ENCODE peak calls at places on chromosomes 6 and 20, in ten cellular contexts. C is CD8-positive, alpha-beta T cell; P is neural progenitor cell; F is left lung; D is transverse colon; S is Peyer's patch; N is foreskin keratinocyte; A is ovary; V is upper lobe of right lung; Z is tibial artery. K is an unnamed sample.

GRCh38 chr20:45880988-45881788 is at the start of gene ZSWIM1:
- DNase-seq in A (peak; percentile 99), C (peak; percentile 96), V (peak; percentile 99), D (peak; percentile 100), P (peak; percentile 98), S (peak; percentile 99), F (peak; percentile 99), N (peak; percentile 96), Z (peak; percentile 100), K (peak; percentile 100)

GRCh38 chr6:149166324-149166723 is 151.2 kb upstream of the TAB2 start:
- DNase-seq in Z (no peak), F (no peak), S (no peak), V (no peak), D (no peak), C (no peak), A (no peak), N (no peak), P (peak; percentile 43), K (no peak)

GRCh38 chr6:168875811-168876576 is 377.7 kb downstream of the THBS2 start:
- DNase-seq in N (no peak), V (no peak), A (no peak), C (no peak), F (no peak), S (no peak), P (no peak), Z (no peak), D (no peak), K (no peak)

GRCh38 chr6:39876111-39876510 is 58.2 kb downstream of the MOCS1 start:
- DNase-seq in V (no peak), F (no peak), A (no peak), Z (no peak), C (no peak), P (no peak), D (no peak), N (no peak), S (no peak), K (no peak)

GRCh38 chr20:33663161-33664084 is 1.3 kb downstream of the C20orf144 start:
- DNase-seq in P (peak; percentile 94), V (peak; percentile 95), D (peak; percentile 89), C (peak; percentile 57), N (peak; percentile 35), Z (peak; percentile 67), S (peak; percentile 84), A (peak; percentile 83), F (peak; percentile 89), K (peak; percentile 58)

GRCh38 chr6:109934293-109934692 is 43.8 kb upstream of the GPR6 start:
- DNase-seq in V (no peak), Z (no peak), A (no peak), P (no peak), S (no peak), F (no peak), D (no peak), N (no peak), C (no peak), K (no peak)

GRCh38 chr6:155544677-155545076 is 89.0 kb upstream of the NOX3 start:
- DNase-seq in N (no peak), Z (no peak), A (no peak), C (no peak), V (no peak), D (no peak), F (no peak), S (no peak), P (no peak), K (no peak)

GRCh38 chr6:52904562-52905279 is 4.8 kb downstream of the GSTA3 start:
- DNase-seq in C (no peak), D (no peak), V (no peak), P (peak; percentile 8), A (no peak), Z (no peak), N (no peak), F (no peak), S (no peak), K (no peak)

GRCh38 chr6:41939091-41939847 is 2.3 kb downstream of the CCND3 start:
- DNase-seq in A (peak; percentile 38), D (peak; percentile 29), S (no peak), F (peak; percentile 78), C (no peak), Z (peak; percentile 44), V (peak; percentile 83), N (no peak), P (peak; percentile 50), K (no peak)

GRCh38 chr6:41938590-41938989 is 3.0 kb downstream of the CCND3 start:
- DNase-seq in D (no peak), V (no peak), Z (no peak), S (no peak), A (no peak), P (peak; percentile 9), C (no peak), F (no peak), N (no peak), K (no peak)

GRCh38 chr6:41936073-41936837 is 5.4 kb downstream of the CCND3 start:
- DNase-seq in V (peak; percentile 80), A (peak; percentile 34), C (peak; percentile 46), Z (peak; percentile 53), F (peak; percentile 78), D (peak; percentile 64), N (peak; percentile 68), P (peak; percentile 78), S (peak; percentile 51), K (no peak)

GRCh38 chr6:41937472-41937871 is 4.1 kb downstream of the CCND3 start:
- DNase-seq in D (no peak), Z (no peak), C (no peak), A (no peak), F (no peak), P (no peak), N (no peak), V (no peak), S (no peak), K (no peak)

DNA sequence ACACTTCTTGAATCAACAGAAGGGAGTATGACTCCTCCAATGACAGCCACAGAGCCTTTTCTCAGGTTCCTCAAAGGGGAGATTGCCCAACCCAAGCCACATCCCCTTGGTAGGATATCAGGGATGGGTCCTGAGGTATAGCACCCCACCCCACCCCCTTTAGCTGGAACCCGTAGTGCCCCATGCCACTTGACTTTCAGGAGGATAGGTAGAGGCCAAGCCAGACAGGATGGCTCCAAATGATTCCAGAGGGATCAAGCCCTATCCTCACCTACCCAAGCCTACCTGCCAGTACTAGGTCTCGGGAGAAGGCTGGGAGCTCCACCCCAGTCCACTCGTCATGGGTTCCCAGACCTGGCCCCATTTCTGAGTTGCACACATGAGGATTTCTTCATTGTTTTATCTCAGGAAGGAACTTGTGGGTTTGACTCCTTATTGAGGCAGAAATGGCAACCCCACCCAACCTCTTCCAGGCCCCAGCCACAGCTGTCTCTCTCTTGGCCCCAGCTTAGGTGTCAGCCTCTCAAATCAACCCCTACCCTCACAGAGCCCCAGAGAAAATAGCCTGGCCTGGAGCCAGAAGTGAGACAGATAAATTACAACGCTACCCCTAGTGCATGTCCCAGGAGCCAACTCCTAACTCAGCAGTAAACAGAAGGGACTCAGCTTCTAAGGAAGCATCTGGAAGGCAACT is 3.6 kb downstream of the CCND3 start:
- DNase-seq in P (no peak), N (no peak), C (no peak), D (no peak), F (peak; percentile 47), V (no peak), Z (no peak), S (no peak), A (no peak), K (no peak)
- H3K4me1 ChIP-seq in P (peaks cover 27% of the 10 kb centered on the region), N (peaks cover 6% of the 10 kb centered on the region), C (peaks cover 72% of the 10 kb centered on the region), D (peaks cover 43% of the 10 kb centered on the region), F (peaks cover 47% of the 10 kb centered on the region), V (peaks cover 72% of the 10 kb centered on the region), Z (peaks cover 57% of the 10 kb centered on the region), S (peaks cover 49% of the 10 kb centered on the region), A (peaks cover 10% of the 10 kb centered on the region), K (peaks cover 71% of the 10 kb centered on the region)

GRCh38 chr6:100230976-100231316 is 233.8 kb downstream of the SIM1 start:
- DNase-seq in C (no peak), S (no peak), N (peak; percentile 93), F (no peak), D (no peak), Z (no peak), P (no peak), A (no peak), V (no peak), K (no peak)

GRCh38 chr6:100230115-100230975 is 234.4 kb downstream of the SIM1 start:
- DNase-seq in N (no peak), V (no peak), C (no peak), F (no peak), P (no peak), A (no peak), Z (no peak), D (no peak), S (no peak), K (no peak)

GRCh38 chr6:100229512-100229911 is 235.2 kb downstream of the SIM1 start:
- DNase-seq in N (no peak), D (no peak), P (no peak), F (no peak), Z (no peak), A (no peak), V (no peak), C (no peak), S (no peak), K (no peak)

GRCh38 chr6:100226811-100227210 is 232.8 kb upstream of the MCHR2 start:
- DNase-seq in A (no peak), F (no peak), V (no peak), P (no peak), D (no peak), S (no peak), C (no peak), N (no peak), Z (no peak), K (no peak)

GRCh38 chr6:100228437-100229424 is 234.7 kb upstream of the MCHR2 start:
- DNase-seq in C (peak; percentile 1), D (peak; percentile 77), F (peak; percentile 84), A (peak; percentile 32), S (peak; percentile 60), Z (peak; percentile 62), V (peak; percentile 89), N (peak; percentile 64), P (peak; percentile 95), K (peak; percentile 34)
- TF ChIP-seq CTCF in C (no peak), D (no peak), F (no peak), A (no peak), S (no peak), Z (no peak), V (peak; percentile 18), N (peak; percentile 11), P (peak; percentile 26), K (no peak)

DNA sequence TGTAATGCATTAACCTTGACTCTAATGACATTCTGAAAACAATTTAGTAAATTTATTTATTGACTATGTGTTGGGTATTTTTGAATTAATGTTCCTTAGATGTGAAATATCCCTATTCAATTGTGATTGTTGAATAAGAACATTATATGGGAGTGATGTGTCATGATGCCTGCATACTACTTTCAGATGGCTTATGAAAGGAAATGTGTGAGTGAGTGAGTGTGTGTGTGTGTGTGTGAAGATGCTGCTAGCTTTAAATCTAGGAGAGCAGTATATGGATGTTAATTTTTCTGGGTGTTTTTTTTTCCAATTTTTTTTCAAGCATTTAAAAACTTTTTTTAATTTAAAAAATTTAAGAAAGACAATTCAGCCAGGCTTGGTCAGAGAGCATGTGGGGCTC is 32.5 kb upstream of the NT5E start:
- DNase-seq in F (no peak), A (no peak), S (no peak), D (no peak), Z (no peak), P (no peak), N (peak; percentile 69), V (no peak), C (no peak), K (no peak)
- H3K4me1 ChIP-seq in F (no peaks in the 10 kb centered on the region), A (peaks cover 15% of the 10 kb centered on the region), S (no peaks in the 10 kb centered on the region), D (no peaks in the 10 kb centered on the region), Z (peaks cover 7% of the 10 kb centered on the region), P (no peaks in the 10 kb centered on the region), N (peaks cover 15% of the 10 kb centered on the region), V (no peaks in the 10 kb centered on the region), C (peaks cover 3% of the 10 kb centered on the region), K (no peaks in the 10 kb centered on the region)

DNA sequence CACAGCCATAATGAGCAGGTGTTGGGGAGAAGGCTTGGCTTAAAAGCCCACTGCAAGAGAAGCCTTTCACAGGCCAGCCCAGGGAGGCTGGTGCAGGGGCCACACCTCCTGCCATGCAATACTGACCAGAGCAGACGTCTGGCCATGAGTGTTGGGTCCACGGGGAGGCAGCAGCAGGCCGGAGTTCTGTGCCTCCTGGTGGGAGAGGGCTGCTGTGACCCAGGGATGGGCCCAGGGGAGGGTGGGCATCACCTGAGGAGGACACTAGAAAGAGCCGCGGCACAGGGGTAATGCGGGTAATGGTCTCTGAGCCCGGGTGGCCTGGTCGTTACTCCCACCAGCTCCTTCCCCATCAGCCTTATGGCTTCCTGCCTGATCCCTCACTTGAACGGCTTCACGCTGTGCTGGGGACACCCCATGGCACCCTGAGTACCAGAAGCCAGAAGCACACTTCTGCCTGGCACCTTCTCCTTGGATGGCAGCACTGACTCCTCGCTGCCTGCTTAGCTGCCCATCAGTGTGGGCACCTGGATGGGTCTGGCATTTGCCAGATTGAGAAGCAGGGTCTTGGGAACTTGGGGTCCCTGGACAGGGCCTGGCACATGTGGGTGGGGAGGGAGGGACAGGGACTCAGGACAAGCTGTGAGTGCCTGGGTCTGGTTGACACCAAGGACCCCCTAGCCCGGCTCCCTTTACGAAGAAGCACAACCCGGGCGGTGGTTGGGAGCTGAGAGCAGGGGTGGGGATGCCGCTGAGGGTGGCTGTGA is 108.8 kb downstream of the ASXL1 start:
- DNase-seq in N (no peak), S (no peak), A (no peak), C (no peak), P (no peak), F (no peak), D (no peak), Z (no peak), V (no peak), K (no peak)
- TF ChIP-seq CTCF in N (no peak), S (no peak), A (no peak), C (no peak), P (no peak), F (no peak), D (no peak), Z (no peak), V (no peak), K (no peak)